ENCODE peak calls at places on chromosomes 13 and 19, in eight cellular contexts. One of them, this sample, is unnamed.

GRCh38 chr13:41639955-41640780 is 182.8 kb downstream of the RGCC start:
- DNase-seq in activated naive CD8-positive, alpha-beta T cell treated with anti-CD3 and anti-CD28 coated beads, Interleukin-2, amount 50 U/mL, for 24 hours: no peak
- DNase-seq in activated T-helper 9 cell treated with anti-CD3 and anti-CD28 coated beads, Interleukin-2, amount 50 U/mL, for 16 hours: no peak
- DNase-seq in stimulated activated CD4-positive, alpha-beta T cell treated with anti-CD3 and anti-CD28 coated beads, Interleukin-1b, Interleukin-23, amount 100 ng/mL, for 24 hours: no peak
- DNase-seq in H1: no peak
- DNase-seq in NCI-H1417: no peak
- DNase-seq in fibroblast of pulmonary artery: peak; percentile 87
- DNase-seq in glutamatergic neuron: no peak
- DNase-seq in this sample: no peak

GRCh38 chr13:44398606-44399005 is 25.0 kb downstream of the SERP2 start:
- DNase-seq in activated T-helper 9 cell treated with anti-CD3 and anti-CD28 coated beads, Interleukin-2, amount 50 U/mL, for 16 hours: no peak
- DNase-seq in fibroblast of pulmonary artery: no peak
- DNase-seq in activated naive CD8-positive, alpha-beta T cell treated with anti-CD3 and anti-CD28 coated beads, Interleukin-2, amount 50 U/mL, for 24 hours: no peak
- DNase-seq in NCI-H1417: no peak
- DNase-seq in stimulated activated CD4-positive, alpha-beta T cell treated with anti-CD3 and anti-CD28 coated beads, Interleukin-1b, Interleukin-23, amount 100 ng/mL, for 24 hours: no peak
- DNase-seq in H1: no peak
- DNase-seq in glutamatergic neuron: no peak
- DNase-seq in this sample: no peak

GRCh38 chr13:23871616-23872220 is 17.5 kb downstream of the MIPEP start:
- DNase-seq in fibroblast of pulmonary artery: peak; percentile 61
- DNase-seq in glutamatergic neuron: no peak
- DNase-seq in stimulated activated CD4-positive, alpha-beta T cell treated with anti-CD3 and anti-CD28 coated beads, Interleukin-1b, Interleukin-23, amount 100 ng/mL, for 24 hours: no peak
- DNase-seq in activated naive CD8-positive, alpha-beta T cell treated with anti-CD3 and anti-CD28 coated beads, Interleukin-2, amount 50 U/mL, for 24 hours: no peak
- DNase-seq in activated T-helper 9 cell treated with anti-CD3 and anti-CD28 coated beads, Interleukin-2, amount 50 U/mL, for 16 hours: no peak
- DNase-seq in H1: no peak
- DNase-seq in NCI-H1417: peak; percentile 21
- DNase-seq in this sample: no peak

GRCh38 chr13:93932901-93933300 is 546.6 kb downstream of the DCT start:
- DNase-seq in glutamatergic neuron: no peak
- DNase-seq in activated naive CD8-positive, alpha-beta T cell treated with anti-CD3 and anti-CD28 coated beads, Interleukin-2, amount 50 U/mL, for 24 hours: no peak
- DNase-seq in NCI-H1417: no peak
- DNase-seq in stimulated activated CD4-positive, alpha-beta T cell treated with anti-CD3 and anti-CD28 coated beads, Interleukin-1b, Interleukin-23, amount 100 ng/mL, for 24 hours: no peak
- DNase-seq in fibroblast of pulmonary artery: no peak
- DNase-seq in activated T-helper 9 cell treated with anti-CD3 and anti-CD28 coated beads, Interleukin-2, amount 50 U/mL, for 16 hours: no peak
- DNase-seq in H1: no peak
- DNase-seq in this sample: no peak

GRCh38 chr13:34751492-34751891 is 190.6 kb upstream of the NBEA start:
- DNase-seq in glutamatergic neuron: no peak
- DNase-seq in stimulated activated CD4-positive, alpha-beta T cell treated with anti-CD3 and anti-CD28 coated beads, Interleukin-1b, Interleukin-23, amount 100 ng/mL, for 24 hours: no peak
- DNase-seq in NCI-H1417: no peak
- DNase-seq in fibroblast of pulmonary artery: no peak
- DNase-seq in activated naive CD8-positive, alpha-beta T cell treated with anti-CD3 and anti-CD28 coated beads, Interleukin-2, amount 50 U/mL, for 24 hours: no peak
- DNase-seq in H1: no peak
- DNase-seq in activated T-helper 9 cell treated with anti-CD3 and anti-CD28 coated beads, Interleukin-2, amount 50 U/mL, for 16 hours: no peak
- DNase-seq in this sample: no peak

GRCh38 chr19:13127051-13127450 is 9.0 kb downstream of the NACC1 start:
- DNase-seq in NCI-H1417: no peak
- DNase-seq in glutamatergic neuron: no peak
- DNase-seq in activated T-helper 9 cell treated with anti-CD3 and anti-CD28 coated beads, Interleukin-2, amount 50 U/mL, for 16 hours: no peak
- DNase-seq in H1: no peak
- DNase-seq in activated naive CD8-positive, alpha-beta T cell treated with anti-CD3 and anti-CD28 coated beads, Interleukin-2, amount 50 U/mL, for 24 hours: no peak
- DNase-seq in stimulated activated CD4-positive, alpha-beta T cell treated with anti-CD3 and anti-CD28 coated beads, Interleukin-1b, Interleukin-23, amount 100 ng/mL, for 24 hours: no peak
- DNase-seq in fibroblast of pulmonary artery: no peak
- DNase-seq in this sample: no peak

GRCh38 chr13:90594694-90595093 is 752.8 kb upstream of the MIR17HG start:
- DNase-seq in activated T-helper 9 cell treated with anti-CD3 and anti-CD28 coated beads, Interleukin-2, amount 50 U/mL, for 16 hours: no peak
- DNase-seq in fibroblast of pulmonary artery: peak; percentile 83
- DNase-seq in activated naive CD8-positive, alpha-beta T cell treated with anti-CD3 and anti-CD28 coated beads, Interleukin-2, amount 50 U/mL, for 24 hours: no peak
- DNase-seq in NCI-H1417: no peak
- DNase-seq in glutamatergic neuron: no peak
- DNase-seq in H1: no peak
- DNase-seq in stimulated activated CD4-positive, alpha-beta T cell treated with anti-CD3 and anti-CD28 coated beads, Interleukin-1b, Interleukin-23, amount 100 ng/mL, for 24 hours: no peak
- DNase-seq in this sample: no peak

GRCh38 chr13:110006304-110006703 is 219.9 kb upstream of the IRS2 start:
- DNase-seq in stimulated activated CD4-positive, alpha-beta T cell treated with anti-CD3 and anti-CD28 coated beads, Interleukin-1b, Interleukin-23, amount 100 ng/mL, for 24 hours: no peak
- DNase-seq in fibroblast of pulmonary artery: peak; percentile 63
- DNase-seq in activated naive CD8-positive, alpha-beta T cell treated with anti-CD3 and anti-CD28 coated beads, Interleukin-2, amount 50 U/mL, for 24 hours: no peak
- DNase-seq in H1: no peak
- DNase-seq in activated T-helper 9 cell treated with anti-CD3 and anti-CD28 coated beads, Interleukin-2, amount 50 U/mL, for 16 hours: no peak
- DNase-seq in NCI-H1417: no peak
- DNase-seq in glutamatergic neuron: no peak
- DNase-seq in this sample: no peak

GRCh38 chr13:114100446-114101320 is 31.7 kb downstream of the RASA3 start:
- DNase-seq in activated T-helper 9 cell treated with anti-CD3 and anti-CD28 coated beads, Interleukin-2, amount 50 U/mL, for 16 hours: no peak
- DNase-seq in stimulated activated CD4-positive, alpha-beta T cell treated with anti-CD3 and anti-CD28 coated beads, Interleukin-1b, Interleukin-23, amount 100 ng/mL, for 24 hours: no peak
- DNase-seq in activated naive CD8-positive, alpha-beta T cell treated with anti-CD3 and anti-CD28 coated beads, Interleukin-2, amount 50 U/mL, for 24 hours: no peak
- DNase-seq in fibroblast of pulmonary artery: peak; percentile 27
- DNase-seq in glutamatergic neuron: no peak
- DNase-seq in NCI-H1417: no peak
- DNase-seq in H1: no peak
- DNase-seq in this sample: no peak

GRCh38 chr19:48964205-48965032 is 690 bp upstream of the FTL start:
- DNase-seq in H1: peak; percentile 78
- DNase-seq in glutamatergic neuron: no peak
- DNase-seq in stimulated activated CD4-positive, alpha-beta T cell treated with anti-CD3 and anti-CD28 coated beads, Interleukin-1b, Interleukin-23, amount 100 ng/mL, for 24 hours: no peak
- DNase-seq in NCI-H1417: peak; percentile 43
- DNase-seq in activated naive CD8-positive, alpha-beta T cell treated with anti-CD3 and anti-CD28 coated beads, Interleukin-2, amount 50 U/mL, for 24 hours: no peak
- DNase-seq in fibroblast of pulmonary artery: peak; percentile 67
- DNase-seq in activated T-helper 9 cell treated with anti-CD3 and anti-CD28 coated beads, Interleukin-2, amount 50 U/mL, for 16 hours: no peak
- DNase-seq in this sample: no peak

GRCh38 chr13:76331948-76332712 is 554.1 kb downstream of the KCTD12 start:
- DNase-seq in NCI-H1417: no peak
- DNase-seq in H1: no peak
- DNase-seq in fibroblast of pulmonary artery: peak; percentile 62
- DNase-seq in activated naive CD8-positive, alpha-beta T cell treated with anti-CD3 and anti-CD28 coated beads, Interleukin-2, amount 50 U/mL, for 24 hours: no peak
- DNase-seq in glutamatergic neuron: no peak
- DNase-seq in activated T-helper 9 cell treated with anti-CD3 and anti-CD28 coated beads, Interleukin-2, amount 50 U/mL, for 16 hours: no peak
- DNase-seq in stimulated activated CD4-positive, alpha-beta T cell treated with anti-CD3 and anti-CD28 coated beads, Interleukin-1b, Interleukin-23, amount 100 ng/mL, for 24 hours: no peak
- DNase-seq in this sample: no peak

GRCh38 chr19:31317542-31317941 is 31.7 kb downstream of the TSHZ3 start:
- DNase-seq in stimulated activated CD4-positive, alpha-beta T cell treated with anti-CD3 and anti-CD28 coated beads, Interleukin-1b, Interleukin-23, amount 100 ng/mL, for 24 hours: no peak
- DNase-seq in NCI-H1417: no peak
- DNase-seq in H1: no peak
- DNase-seq in activated naive CD8-positive, alpha-beta T cell treated with anti-CD3 and anti-CD28 coated beads, Interleukin-2, amount 50 U/mL, for 24 hours: no peak
- DNase-seq in fibroblast of pulmonary artery: no peak
- DNase-seq in activated T-helper 9 cell treated with anti-CD3 and anti-CD28 coated beads, Interleukin-2, amount 50 U/mL, for 16 hours: no peak
- DNase-seq in glutamatergic neuron: no peak
- DNase-seq in this sample: no peak

GRCh38 chr19:17333611-17334413 is 843 bp downstream of the ANO8 start:
- DNase-seq in NCI-H1417: peak; percentile 51
- DNase-seq in glutamatergic neuron: no peak
- DNase-seq in activated T-helper 9 cell treated with anti-CD3 and anti-CD28 coated beads, Interleukin-2, amount 50 U/mL, for 16 hours: peak; percentile 68
- DNase-seq in fibroblast of pulmonary artery: peak; percentile 64
- DNase-seq in stimulated activated CD4-positive, alpha-beta T cell treated with anti-CD3 and anti-CD28 coated beads, Interleukin-1b, Interleukin-23, amount 100 ng/mL, for 24 hours: peak; percentile 64
- DNase-seq in H1: peak; percentile 71
- DNase-seq in activated naive CD8-positive, alpha-beta T cell treated with anti-CD3 and anti-CD28 coated beads, Interleukin-2, amount 50 U/mL, for 24 hours: peak; percentile 79
- DNase-seq in this sample: no peak

GRCh38 chr13:23696610-23697009 is 126.4 kb downstream of the TNFRSF19 start:
- DNase-seq in activated naive CD8-positive, alpha-beta T cell treated with anti-CD3 and anti-CD28 coated beads, Interleukin-2, amount 50 U/mL, for 24 hours: no peak
- DNase-seq in fibroblast of pulmonary artery: no peak
- DNase-seq in NCI-H1417: no peak
- DNase-seq in stimulated activated CD4-positive, alpha-beta T cell treated with anti-CD3 and anti-CD28 coated beads, Interleukin-1b, Interleukin-23, amount 100 ng/mL, for 24 hours: no peak
- DNase-seq in glutamatergic neuron: no peak
- DNase-seq in H1: no peak
- DNase-seq in activated T-helper 9 cell treated with anti-CD3 and anti-CD28 coated beads, Interleukin-2, amount 50 U/mL, for 16 hours: no peak
- DNase-seq in this sample: no peak

GRCh38 chr19:8185343-8186068 is 23.7 kb upstream of the CERS4 start:
- DNase-seq in glutamatergic neuron: no peak
- DNase-seq in H1: no peak
- DNase-seq in fibroblast of pulmonary artery: no peak
- DNase-seq in NCI-H1417: no peak
- DNase-seq in stimulated activated CD4-positive, alpha-beta T cell treated with anti-CD3 and anti-CD28 coated beads, Interleukin-1b, Interleukin-23, amount 100 ng/mL, for 24 hours: no peak
- DNase-seq in activated T-helper 9 cell treated with anti-CD3 and anti-CD28 coated beads, Interleukin-2, amount 50 U/mL, for 16 hours: no peak
- DNase-seq in activated naive CD8-positive, alpha-beta T cell treated with anti-CD3 and anti-CD28 coated beads, Interleukin-2, amount 50 U/mL, for 24 hours: no peak
- DNase-seq in this sample: no peak

GRCh38 chr13:29886446-29886845 is 36.0 kb upstream of the UBL3 start:
- DNase-seq in glutamatergic neuron: no peak
- DNase-seq in activated naive CD8-positive, alpha-beta T cell treated with anti-CD3 and anti-CD28 coated beads, Interleukin-2, amount 50 U/mL, for 24 hours: peak; percentile 60
- DNase-seq in H1: no peak
- DNase-seq in activated T-helper 9 cell treated with anti-CD3 and anti-CD28 coated beads, Interleukin-2, amount 50 U/mL, for 16 hours: peak; percentile 27
- DNase-seq in fibroblast of pulmonary artery: no peak
- DNase-seq in NCI-H1417: no peak
- DNase-seq in stimulated activated CD4-positive, alpha-beta T cell treated with anti-CD3 and anti-CD28 coated beads, Interleukin-1b, Interleukin-23, amount 100 ng/mL, for 24 hours: peak; percentile 18
- DNase-seq in this sample: no peak

GRCh38 chr19:48607359-48607755 is 815 bp downstream of the SPACA4 start:
- DNase-seq in glutamatergic neuron: no peak
- DNase-seq in fibroblast of pulmonary artery: no peak
- DNase-seq in activated naive CD8-positive, alpha-beta T cell treated with anti-CD3 and anti-CD28 coated beads, Interleukin-2, amount 50 U/mL, for 24 hours: no peak
- DNase-seq in stimulated activated CD4-positive, alpha-beta T cell treated with anti-CD3 and anti-CD28 coated beads, Interleukin-1b, Interleukin-23, amount 100 ng/mL, for 24 hours: no peak
- DNase-seq in activated T-helper 9 cell treated with anti-CD3 and anti-CD28 coated beads, Interleukin-2, amount 50 U/mL, for 16 hours: no peak
- DNase-seq in H1: no peak
- DNase-seq in NCI-H1417: no peak
- DNase-seq in this sample: no peak

GRCh38 chr13:52159159-52159982 is at the start of gene NEK3:
- DNase-seq in H1: peak; percentile 86
- DNase-seq in stimulated activated CD4-positive, alpha-beta T cell treated with anti-CD3 and anti-CD28 coated beads, Interleukin-1b, Interleukin-23, amount 100 ng/mL, for 24 hours: peak; percentile 31
- DNase-seq in NCI-H1417: peak; percentile 48
- DNase-seq in activated naive CD8-positive, alpha-beta T cell treated with anti-CD3 and anti-CD28 coated beads, Interleukin-2, amount 50 U/mL, for 24 hours: peak; percentile 50
- DNase-seq in activated T-helper 9 cell treated with anti-CD3 and anti-CD28 coated beads, Interleukin-2, amount 50 U/mL, for 16 hours: peak; percentile 44
- DNase-seq in glutamatergic neuron: peak; percentile 88
- DNase-seq in fibroblast of pulmonary artery: peak; percentile 63
- DNase-seq in this sample: peak; percentile 64

GRCh38 chr19:49473868-49474544 is at the start of gene FLT3LG:
- DNase-seq in activated T-helper 9 cell treated with anti-CD3 and anti-CD28 coated beads, Interleukin-2, amount 50 U/mL, for 16 hours: peak; percentile 84
- DNase-seq in activated naive CD8-positive, alpha-beta T cell treated with anti-CD3 and anti-CD28 coated beads, Interleukin-2, amount 50 U/mL, for 24 hours: peak; percentile 91
- DNase-seq in H1: peak; percentile 90
- DNase-seq in fibroblast of pulmonary artery: peak; percentile 68
- DNase-seq in glutamatergic neuron: peak; percentile 67
- DNase-seq in stimulated activated CD4-positive, alpha-beta T cell treated with anti-CD3 and anti-CD28 coated beads, Interleukin-1b, Interleukin-23, amount 100 ng/mL, for 24 hours: peak; percentile 83
- DNase-seq in NCI-H1417: peak; percentile 75
- DNase-seq in this sample: peak; percentile 83

GRCh38 chr19:16306728-16307402 is 17.8 kb upstream of the KLF2 start:
- DNase-seq in NCI-H1417: no peak
- DNase-seq in activated naive CD8-positive, alpha-beta T cell treated with anti-CD3 and anti-CD28 coated beads, Interleukin-2, amount 50 U/mL, for 24 hours: no peak
- DNase-seq in activated T-helper 9 cell treated with anti-CD3 and anti-CD28 coated beads, Interleukin-2, amount 50 U/mL, for 16 hours: no peak
- DNase-seq in stimulated activated CD4-positive, alpha-beta T cell treated with anti-CD3 and anti-CD28 coated beads, Interleukin-1b, Interleukin-23, amount 100 ng/mL, for 24 hours: no peak
- DNase-seq in H1: peak; percentile 58
- DNase-seq in glutamatergic neuron: no peak
- DNase-seq in fibroblast of pulmonary artery: no peak
- DNase-seq in this sample: no peak

GRCh38 chr19:58349590-58349989 is 3.7 kb downstream of the A1BG start:
- DNase-seq in H1: no peak
- DNase-seq in glutamatergic neuron: no peak
- DNase-seq in NCI-H1417: no peak
- DNase-seq in stimulated activated CD4-positive, alpha-beta T cell treated with anti-CD3 and anti-CD28 coated beads, Interleukin-1b, Interleukin-23, amount 100 ng/mL, for 24 hours: no peak
- DNase-seq in activated T-helper 9 cell treated with anti-CD3 and anti-CD28 coated beads, Interleukin-2, amount 50 U/mL, for 16 hours: no peak
- DNase-seq in fibroblast of pulmonary artery: no peak
- DNase-seq in activated naive CD8-positive, alpha-beta T cell treated with anti-CD3 and anti-CD28 coated beads, Interleukin-2, amount 50 U/mL, for 24 hours: no peak
- DNase-seq in this sample: no peak

GRCh38 chr13:98571955-98572662 is 4.8 kb downstream of the STK24 start:
- DNase-seq in activated naive CD8-positive, alpha-beta T cell treated with anti-CD3 and anti-CD28 coated beads, Interleukin-2, amount 50 U/mL, for 24 hours: no peak
- DNase-seq in H1: no peak
- DNase-seq in NCI-H1417: peak; percentile 98
- DNase-seq in stimulated activated CD4-positive, alpha-beta T cell treated with anti-CD3 and anti-CD28 coated beads, Interleukin-1b, Interleukin-23, amount 100 ng/mL, for 24 hours: no peak
- DNase-seq in fibroblast of pulmonary artery: no peak
- DNase-seq in glutamatergic neuron: peak; percentile 50
- DNase-seq in activated T-helper 9 cell treated with anti-CD3 and anti-CD28 coated beads, Interleukin-2, amount 50 U/mL, for 16 hours: no peak
- DNase-seq in this sample: no peak

GRCh38 chr13:36858285-36858684 is 39.3 kb downstream of the RFXAP start:
- DNase-seq in H1: no peak
- DNase-seq in stimulated activated CD4-positive, alpha-beta T cell treated with anti-CD3 and anti-CD28 coated beads, Interleukin-1b, Interleukin-23, amount 100 ng/mL, for 24 hours: no peak
- DNase-seq in activated naive CD8-positive, alpha-beta T cell treated with anti-CD3 and anti-CD28 coated beads, Interleukin-2, amount 50 U/mL, for 24 hours: no peak
- DNase-seq in fibroblast of pulmonary artery: peak; percentile 74
- DNase-seq in glutamatergic neuron: no peak
- DNase-seq in NCI-H1417: peak; percentile 78
- DNase-seq in activated T-helper 9 cell treated with anti-CD3 and anti-CD28 coated beads, Interleukin-2, amount 50 U/mL, for 16 hours: no peak
- DNase-seq in this sample: no peak

GRCh38 chr13:40221131-40221459 is 445.3 kb downstream of the FOXO1 start:
- DNase-seq in NCI-H1417: no peak
- DNase-seq in stimulated activated CD4-positive, alpha-beta T cell treated with anti-CD3 and anti-CD28 coated beads, Interleukin-1b, Interleukin-23, amount 100 ng/mL, for 24 hours: no peak
- DNase-seq in activated T-helper 9 cell treated with anti-CD3 and anti-CD28 coated beads, Interleukin-2, amount 50 U/mL, for 16 hours: no peak
- DNase-seq in fibroblast of pulmonary artery: no peak
- DNase-seq in activated naive CD8-positive, alpha-beta T cell treated with anti-CD3 and anti-CD28 coated beads, Interleukin-2, amount 50 U/mL, for 24 hours: no peak
- DNase-seq in H1: no peak
- DNase-seq in glutamatergic neuron: no peak
- DNase-seq in this sample: no peak

GRCh38 chr19:56217039-56217949 is 15.2 kb downstream of the ZSCAN5C start:
- DNase-seq in activated T-helper 9 cell treated with anti-CD3 and anti-CD28 coated beads, Interleukin-2, amount 50 U/mL, for 16 hours: no peak
- DNase-seq in glutamatergic neuron: peak; percentile 47
- DNase-seq in fibroblast of pulmonary artery: peak; percentile 16
- DNase-seq in activated naive CD8-positive, alpha-beta T cell treated with anti-CD3 and anti-CD28 coated beads, Interleukin-2, amount 50 U/mL, for 24 hours: no peak
- DNase-seq in NCI-H1417: no peak
- DNase-seq in stimulated activated CD4-positive, alpha-beta T cell treated with anti-CD3 and anti-CD28 coated beads, Interleukin-1b, Interleukin-23, amount 100 ng/mL, for 24 hours: no peak
- DNase-seq in H1: peak; percentile 79
- DNase-seq in this sample: peak; percentile 40

GRCh38 chr19:41265376-41266153 is 1.4 kb downstream of the HNRNPUL1 start:
- DNase-seq in NCI-H1417: no peak
- DNase-seq in activated naive CD8-positive, alpha-beta T cell treated with anti-CD3 and anti-CD28 coated beads, Interleukin-2, amount 50 U/mL, for 24 hours: peak; percentile 17
- DNase-seq in glutamatergic neuron: no peak
- DNase-seq in fibroblast of pulmonary artery: peak; percentile 26
- DNase-seq in stimulated activated CD4-positive, alpha-beta T cell treated with anti-CD3 and anti-CD28 coated beads, Interleukin-1b, Interleukin-23, amount 100 ng/mL, for 24 hours: no peak
- DNase-seq in activated T-helper 9 cell treated with anti-CD3 and anti-CD28 coated beads, Interleukin-2, amount 50 U/mL, for 16 hours: no peak
- DNase-seq in H1: no peak
- DNase-seq in this sample: peak; percentile 42

GRCh38 chr19:18194554-18195238 is 1.7 kb downstream of the MPV17L2 start:
- DNase-seq in activated T-helper 9 cell treated with anti-CD3 and anti-CD28 coated beads, Interleukin-2, amount 50 U/mL, for 16 hours: no peak
- DNase-seq in stimulated activated CD4-positive, alpha-beta T cell treated with anti-CD3 and anti-CD28 coated beads, Interleukin-1b, Interleukin-23, amount 100 ng/mL, for 24 hours: no peak
- DNase-seq in fibroblast of pulmonary artery: peak; percentile 56
- DNase-seq in glutamatergic neuron: no peak
- DNase-seq in H1: peak; percentile 76
- DNase-seq in activated naive CD8-positive, alpha-beta T cell treated with anti-CD3 and anti-CD28 coated beads, Interleukin-2, amount 50 U/mL, for 24 hours: peak; percentile 47
- DNase-seq in NCI-H1417: no peak
- DNase-seq in this sample: no peak

GRCh38 chr13:20492641-20493040 is 33.0 kb downstream of the CRYL1 start:
- DNase-seq in activated naive CD8-positive, alpha-beta T cell treated with anti-CD3 and anti-CD28 coated beads, Interleukin-2, amount 50 U/mL, for 24 hours: peak; percentile 44
- DNase-seq in H1: peak; percentile 58
- DNase-seq in activated T-helper 9 cell treated with anti-CD3 and anti-CD28 coated beads, Interleukin-2, amount 50 U/mL, for 16 hours: no peak
- DNase-seq in glutamatergic neuron: peak; percentile 32
- DNase-seq in NCI-H1417: no peak
- DNase-seq in stimulated activated CD4-positive, alpha-beta T cell treated with anti-CD3 and anti-CD28 coated beads, Interleukin-1b, Interleukin-23, amount 100 ng/mL, for 24 hours: peak; percentile 30
- DNase-seq in fibroblast of pulmonary artery: peak; percentile 58
- DNase-seq in this sample: no peak

GRCh38 chr13:46612258-46612657 is 59.3 kb downstream of the LRCH1 start:
- DNase-seq in activated T-helper 9 cell treated with anti-CD3 and anti-CD28 coated beads, Interleukin-2, amount 50 U/mL, for 16 hours: no peak
- DNase-seq in fibroblast of pulmonary artery: no peak
- DNase-seq in H1: no peak
- DNase-seq in activated naive CD8-positive, alpha-beta T cell treated with anti-CD3 and anti-CD28 coated beads, Interleukin-2, amount 50 U/mL, for 24 hours: no peak
- DNase-seq in NCI-H1417: no peak
- DNase-seq in glutamatergic neuron: no peak
- DNase-seq in stimulated activated CD4-positive, alpha-beta T cell treated with anti-CD3 and anti-CD28 coated beads, Interleukin-1b, Interleukin-23, amount 100 ng/mL, for 24 hours: no peak
- DNase-seq in this sample: no peak

This sample was measured in mesothelial cell of epicardium.